ENCODE peak calls at places on chromosomes 3 and 15, in eight cellular contexts. I is fibroblast of gingiva; H is LHCN-M2; M is occipital lobe; D is activated CD4-positive, CD25-positive, alpha-beta regulatory T cell treated with anti-CD3 and anti-CD28 coated beads, Interleukin-2, amount 50 U/mL, for 16 hours; G is body of pancreas; Y is sciatic nerve; N is AG20443. J is an unnamed sample.

GRCh38 chr3:134613006-134613520 is 37.8 kb downstream of the KY start:
- DNase-seq in H (no peak), N (no peak), D (no peak), G (no peak), I (no peak), Y (no peak), M (no peak), J (no peak)

GRCh38 chr3:196192036-196193001 is 18.9 kb downstream of the ZDHHC19 start:
- DNase-seq in Y (no peak), I (no peak), N (no peak), H (peak; percentile 69), G (no peak), M (no peak), D (no peak), J (no peak)

GRCh38 chr15:83783227-83783626 is 129.3 kb downstream of the ADAMTSL3 start:
- DNase-seq in H (no peak), D (no peak), Y (no peak), I (no peak), G (no peak), N (no peak), M (no peak), J (no peak)

GRCh38 chr3:115913069-115913686 is 289.9 kb downstream of the GAP43 start:
- DNase-seq in I (no peak), D (no peak), M (no peak), G (no peak), N (peak; percentile 9), Y (no peak), H (peak; percentile 15), J (no peak)

GRCh38 chr3:152376351-152377183 is 107.8 kb downstream of the MBNL1 start:
- DNase-seq in Y (no peak), M (peak; percentile 10), H (no peak), I (peak; percentile 50), D (no peak), N (no peak), G (no peak), J (peak; percentile 45)

GRCh38 chr3:9008550-9009255 is 45.4 kb upstream of the RAD18 start:
- DNase-seq in N (peak; percentile 84), Y (no peak), H (peak; percentile 10), G (no peak), M (no peak), I (peak; percentile 63), D (no peak), J (no peak)

GRCh38 chr15:77181305-77182074 is 110.6 kb upstream of the TSPAN3 start:
- DNase-seq in H (no peak), D (no peak), Y (no peak), G (no peak), N (no peak), M (no peak), I (no peak), J (no peak)

GRCh38 chr3:45426161-45426560 is 37.8 kb downstream of the LARS2 start:
- DNase-seq in G (peak; percentile 10), N (no peak), H (no peak), M (no peak), D (no peak), I (no peak), Y (no peak), J (no peak)

GRCh38 chr3:147405552-147406254 is 640 bp downstream of the ZIC4 start:
- DNase-seq in M (no peak), G (no peak), N (no peak), Y (no peak), I (no peak), D (no peak), H (no peak), J (no peak)

GRCh38 chr3:127757979-127758378 is 64.3 kb downstream of the MGLL start:
- DNase-seq in I (no peak), D (no peak), G (no peak), M (no peak), H (no peak), Y (no peak), N (no peak), J (no peak)

GRCh38 chr15:94168250-94168649 is 63.1 kb upstream of the MCTP2 start:
- DNase-seq in H (no peak), G (no peak), M (no peak), N (no peak), D (no peak), Y (no peak), I (no peak), J (no peak)

GRCh38 chr3:81485444-81485865 is 276.0 kb downstream of the GBE1 start:
- DNase-seq in Y (no peak), M (no peak), G (no peak), I (peak; percentile 77), N (peak; percentile 71), H (peak; percentile 28), D (no peak), J (no peak)

GRCh38 chr3:128112406-128112968 is 11.1 kb downstream of the RUVBL1 start:
- DNase-seq in I (peak; percentile 88), H (peak; percentile 95), Y (no peak), G (no peak), M (no peak), N (peak; percentile 44), D (peak; percentile 26), J (no peak)

J was measured in KG1.